ENCODE peak calls at places on chromosomes 3 and 15, in ten cellular contexts. G is activated T-cell treated with anti-CD3 and anti-CD28 coated beads, Interleukin-2, amount 50 U/mL, for 1 hour; D is retinal pigment epithelial cell; X is T1000; Q is neuronal stem cell; H is WTC11; O is Kasumi-1; E is epithelial cell of esophagus; V is stimulated activated CD4-positive, alpha-beta T cell treated with anti-CD3 and anti-CD28 coated beads, Interleukin-4, amount 100 ng/mL, for 48 hours; P is AG10803. I is an unnamed sample.

GRCh38 chr3:124059580-124059979 is 67.7 kb upstream of the ROPN1 start:
- DNase-seq in E (no peak), P (peak; percentile 78), Q (no peak), H (no peak), G (no peak), D (no peak), O (no peak), X (no peak), V (no peak), I (no peak)

GRCh38 chr15:68259883-68260282 is 17.7 kb upstream of the FEM1B start:
- DNase-seq in H (no peak), O (no peak), E (no peak), V (no peak), Q (no peak), G (no peak), D (no peak), X (no peak), P (no peak), I (no peak)

GRCh38 chr3:71002298-71002697 is 581.2 kb downstream of the FOXP1 start:
- DNase-seq in H (no peak), X (no peak), V (no peak), G (no peak), O (no peak), D (no peak), Q (no peak), P (no peak), E (no peak), I (no peak)

GRCh38 chr3:107987036-107987557 is 103.7 kb downstream of the CD47 start:
- DNase-seq in O (no peak), X (peak; percentile 70), V (no peak), Q (no peak), E (peak; percentile 98), H (no peak), D (peak; percentile 91), G (no peak), P (peak; percentile 97), I (no peak)

GRCh38 chr15:89364341-89364740 is 29.7 kb upstream of the POLG start:
- DNase-seq in E (no peak), X (no peak), V (no peak), Q (no peak), P (no peak), D (no peak), G (no peak), O (peak; percentile 31), H (no peak), I (no peak)

GRCh38 chr15:67786646-67787045 is 38.7 kb upstream of the SKOR1 start:
- DNase-seq in O (no peak), X (no peak), D (no peak), P (no peak), V (no peak), Q (no peak), H (no peak), E (no peak), G (no peak), I (no peak)

GRCh38 chr3:72060447-72061034 is 275.6 kb upstream of the PROK2 start:
- DNase-seq in H (no peak), D (no peak), V (peak; percentile 1), G (no peak), P (no peak), E (no peak), X (no peak), Q (no peak), O (no peak), I (no peak)

GRCh38 chr3:133944641-133945441 is 49.2 kb upstream of the RAB6B start:
- DNase-seq in Q (no peak), E (peak; percentile 41), X (peak; percentile 63), V (no peak), G (no peak), P (peak; percentile 67), O (peak; percentile 65), H (no peak), D (peak; percentile 74), I (no peak)

GRCh38 chr3:47008258-47008671 is 28.8 kb downstream of the NBEAL2 start:
- DNase-seq in Q (no peak), D (no peak), V (no peak), X (no peak), H (no peak), O (no peak), P (no peak), G (peak; percentile 26), E (no peak), I (no peak)

GRCh38 chr3:25662921-25663320 is 1.8 kb downstream of the TOP2B start:
- DNase-seq in G (no peak), D (no peak), P (peak; percentile 9), O (peak; percentile 27), X (no peak), Q (no peak), E (no peak), H (no peak), V (no peak), I (no peak)

GRCh38 chr15:85980946-85981345 is 98.7 kb upstream of the AGBL1 start:
- DNase-seq in Q (no peak), O (no peak), X (no peak), G (no peak), H (no peak), P (no peak), E (peak; percentile 49), D (no peak), V (no peak), I (no peak)